ENCODE peak calls at places on chromosomes 16 and 17, in four cellular contexts. D, P, G and F are unnamed samples.

GRCh38 chr17:27760069-27760885 is 40.1 kb downstream of the NOS2 start:
- DNase-seq in D (peak), P (no peak), G (peak), F (peak)

GRCh38 chr16:67397451-67397801 is 4.1 kb upstream of the TPPP3 start:
- DNase-seq in D (no peak), P (no peak), G (no peak), F (no peak)

GRCh38 chr16:19119564-19119963 is 5.8 kb downstream of the ITPRIPL2 start:
- DNase-seq in D (no peak), P (peak), G (peak), F (no peak)

GRCh38 chr16:68590201-68590994 is 51.3 kb downstream of the ZFP90 start:
- DNase-seq in D (peak), P (no peak), G (peak), F (peak)

GRCh38 chr16:71789136-71789535 is 19.5 kb downstream of the AP1G1 start:
- DNase-seq in D (no peak), P (no peak), G (no peak), F (no peak)

GRCh38 chr16:68311316-68311620 is 449 bp downstream of the PRMT7 start:
- DNase-seq in D (no peak), P (no peak), G (peak), F (no peak)

GRCh38 chr16:79185681-79186080 is 414.9 kb downstream of the MAF start:
- DNase-seq in D (no peak), P (no peak), G (no peak), F (no peak)

GRCh38 chr17:46115687-46116086 is 77.5 kb downstream of the KANSL1 start:
- DNase-seq in D (no peak), P (no peak), G (no peak), F (no peak)

GRCh38 chr17:74190154-74190553 is 13.3 kb upstream of the RPL38 start:
- DNase-seq in D (peak), P (no peak), G (peak), F (no peak)

GRCh38 chr17:77147357-77147801 is 6.6 kb downstream of the SEC14L1 start:
- DNase-seq in D (peak), P (no peak), G (no peak), F (no peak)

GRCh38 chr16:55488306-55488705 is 9.3 kb downstream of the MMP2 start:
- DNase-seq in D (no peak), P (no peak), G (no peak), F (no peak)

GRCh38 chr16:11196286-11196828 is 59.6 kb downstream of the SOCS1 start:
- DNase-seq in D (no peak), P (no peak), G (no peak), F (no peak)

GRCh38 chr16:28821874-28822519 is 802 bp upstream of the ATXN2L start:
- DNase-seq in D (no peak), P (no peak), G (peak), F (no peak)

GRCh38 chr16:54715011-54715410 is 215.7 kb upstream of the IRX5 start:
- DNase-seq in D (no peak), P (no peak), G (no peak), F (no peak)

GRCh38 chr17:60224064-60224463 is 74.3 kb downstream of the CA4 start:
- DNase-seq in D (no peak), P (no peak), G (no peak), F (no peak)

DNA sequence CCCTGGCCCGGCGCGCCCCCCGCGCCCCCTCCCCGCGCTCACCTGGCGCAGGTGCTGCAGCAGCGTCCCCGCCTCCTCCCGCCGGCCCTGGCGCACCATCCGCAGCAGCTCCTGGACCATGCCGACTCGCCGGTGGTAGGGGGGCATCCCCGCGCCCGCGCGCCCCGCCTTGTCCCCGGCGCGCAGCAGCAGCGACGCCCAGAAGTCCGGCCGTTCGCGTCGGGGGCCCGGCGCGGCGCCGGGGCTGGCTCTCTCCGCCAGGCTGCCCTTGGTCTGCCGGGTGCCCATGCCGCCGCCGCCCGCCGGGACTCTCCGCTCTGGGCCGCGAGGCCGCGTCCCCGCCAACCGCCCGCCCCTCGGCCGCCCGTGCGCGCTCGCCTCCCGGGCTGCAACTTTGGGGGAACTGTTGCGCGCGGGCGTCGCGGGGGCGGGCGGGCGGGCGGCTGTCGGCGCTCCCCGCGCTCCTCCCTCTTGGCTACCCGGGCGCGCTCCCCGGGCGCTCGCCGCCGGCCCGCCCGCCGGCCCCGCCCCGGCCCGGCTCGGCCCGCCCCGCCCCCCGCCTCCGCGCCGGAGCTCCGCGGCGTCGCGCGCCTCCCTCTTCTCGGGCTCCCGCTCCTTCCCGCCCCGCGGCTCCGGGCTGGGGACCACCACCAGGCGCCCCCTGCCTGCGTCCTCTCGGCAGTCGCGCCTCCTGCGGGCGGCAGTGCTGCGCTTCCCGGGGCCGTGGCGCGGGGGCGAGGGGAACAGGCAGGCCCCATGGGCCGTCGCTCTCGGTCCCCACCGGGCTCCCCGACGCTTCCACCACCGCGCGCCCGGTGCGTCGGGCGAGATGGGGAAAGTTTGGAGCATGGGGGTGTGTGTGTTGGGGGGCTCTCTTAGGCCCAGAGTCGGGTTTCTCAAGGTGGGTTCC is at the start of gene LRRC75A:
- DNase-seq in D (peak), P (no peak), G (peak), F (peak)
- TF ChIP-seq CTCF in D (peak), P (peak), G (no peak), F (peak)

GRCh38 chr16:51707666-51708065 is 556.6 kb upstream of the SALL1 start:
- DNase-seq in D (no peak), P (no peak), G (no peak), F (no peak)

GRCh38 chr16:51708861-51709260 is 557.8 kb upstream of the SALL1 start:
- DNase-seq in D (no peak), P (no peak), G (no peak), F (no peak)

GRCh38 chr16:51710186-51710585 is 559.1 kb upstream of the SALL1 start:
- DNase-seq in D (no peak), P (no peak), G (no peak), F (no peak)

GRCh38 chr16:51713502-51713901 is 562.4 kb upstream of the SALL1 start:
- DNase-seq in D (no peak), P (no peak), G (no peak), F (no peak)

DNA sequence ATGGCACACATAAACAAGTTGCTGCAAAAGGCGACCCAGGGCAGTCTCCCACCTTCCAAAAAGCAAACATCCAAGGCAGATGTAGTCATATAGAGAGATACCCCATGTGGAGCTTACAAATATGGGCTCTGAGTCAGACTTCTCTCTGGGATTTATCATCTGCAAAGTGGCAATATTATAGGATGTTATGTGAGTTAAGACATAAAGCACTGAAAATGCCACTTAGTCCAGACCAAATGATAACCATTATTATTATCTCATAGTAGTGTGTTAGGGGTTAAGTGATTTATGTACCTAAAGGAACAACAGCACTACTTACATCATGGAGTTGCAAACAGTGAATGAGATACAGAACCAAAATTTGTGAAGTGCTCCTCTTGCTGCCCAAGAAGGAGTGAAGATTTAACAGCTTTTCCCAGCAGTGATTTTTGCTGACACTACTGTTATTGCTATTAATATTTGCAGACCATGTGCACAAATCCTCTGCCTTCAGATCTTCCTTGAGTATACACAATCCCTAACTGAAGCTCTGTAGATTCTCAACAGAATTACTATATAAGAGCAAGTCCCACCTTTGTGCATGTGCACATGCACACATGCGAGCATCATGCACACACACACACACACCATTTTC is 560.0 kb upstream of the SALL1 start:
- DNase-seq in D (no peak), P (no peak), G (no peak), F (no peak)
- TF ChIP-seq CTCF in D (no peak), P (no peak), G (no peak), F (no peak)

GRCh38 chr17:31092475-31093064 is 2.2 kb upstream of the NF1 start:
- DNase-seq in D (no peak), P (no peak), G (no peak), F (no peak)
- TF ChIP-seq CTCF in D (no peak), P (no peak), G (no peak), F (no peak)

DNA sequence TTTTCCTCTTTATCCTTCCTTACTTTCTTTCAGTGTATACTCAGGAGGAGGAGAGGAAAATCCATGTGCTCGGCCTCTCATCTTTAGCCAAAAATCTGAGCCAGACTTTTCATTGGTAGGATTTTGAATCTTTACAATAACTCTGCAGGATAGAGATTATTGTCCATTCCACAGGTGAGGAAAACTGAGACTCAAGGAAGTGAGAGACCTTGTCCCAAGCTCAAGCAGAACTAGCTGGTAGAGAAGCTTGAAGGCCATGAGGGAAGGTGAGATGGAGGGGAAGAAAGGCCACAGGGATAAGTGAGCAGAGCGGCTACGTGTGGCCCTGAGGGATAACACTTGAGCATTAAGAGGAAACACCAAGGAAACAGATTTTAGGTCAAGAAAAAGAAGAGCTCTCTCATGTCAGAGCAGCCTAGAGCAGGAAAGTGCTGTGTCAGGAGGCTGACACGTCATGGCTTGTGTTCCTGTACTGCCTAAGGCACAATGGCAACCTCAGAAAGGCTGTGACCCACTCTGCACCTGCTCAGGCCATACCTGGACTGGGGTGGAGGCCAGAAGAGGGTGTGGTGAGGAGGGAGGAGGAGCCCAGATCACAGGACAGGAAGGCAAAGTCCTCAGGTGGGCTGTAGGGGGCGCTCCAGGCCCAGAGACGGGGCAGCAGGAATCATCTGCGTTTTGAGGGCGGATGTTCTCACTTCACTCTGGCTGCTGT is 11.9 kb downstream of the MT4 start:
- DNase-seq in D (peak), P (no peak), G (peak), F (peak)
- TF ChIP-seq CTCF in D (peak), P (peak), G (peak), F (peak)

GRCh38 chr17:8572767-8573166 is 57.8 kb downstream of the MYH10 start:
- DNase-seq in D (no peak), P (no peak), G (peak), F (no peak)
- TF ChIP-seq CTCF in D (peak), P (no peak), G (no peak), F (no peak)

DNA sequence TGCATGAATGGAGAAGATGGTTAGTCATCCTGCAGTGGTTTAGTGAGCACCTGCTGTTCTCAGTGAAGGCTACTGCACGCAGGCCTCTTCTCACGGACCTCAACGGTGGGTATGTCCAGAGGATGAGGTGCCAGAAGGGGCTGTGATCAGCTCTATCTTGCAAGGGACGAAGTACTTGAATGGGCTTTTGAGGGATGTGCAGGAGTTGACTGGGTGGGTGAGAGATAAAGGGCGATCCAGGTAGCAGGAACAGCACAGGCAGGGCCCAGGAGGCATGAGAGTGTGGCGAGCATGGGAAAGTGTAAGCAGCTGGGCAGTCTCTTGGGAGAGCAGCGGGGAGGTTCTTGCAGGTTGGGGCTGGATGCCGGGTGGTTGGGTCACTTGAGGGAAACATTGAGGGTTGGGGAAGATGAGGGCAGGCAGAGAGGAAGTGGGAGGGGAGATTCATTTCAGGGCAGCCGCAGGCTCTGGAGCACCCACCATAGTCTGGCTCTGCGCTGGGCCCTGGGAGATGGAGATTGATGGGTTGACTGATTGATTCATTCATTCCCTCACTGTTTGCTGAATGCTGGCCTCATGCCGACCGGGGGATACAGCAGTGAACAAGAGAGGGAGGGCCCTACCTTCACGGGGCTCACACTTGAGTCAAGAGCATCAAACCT is 115.1 kb upstream of the CIBAR2 start:
- DNase-seq in D (peak), P (no peak), G (peak), F (no peak)
- TF ChIP-seq CTCF in D (no peak), P (no peak), G (no peak), F (no peak)

GRCh38 chr17:50184057-50184456 is 17.4 kb downstream of the COL1A1 start:
- DNase-seq in D (no peak), P (no peak), G (peak), F (no peak)
- TF ChIP-seq CTCF in D (no peak), P (peak), G (no peak), F (no peak)

DNA sequence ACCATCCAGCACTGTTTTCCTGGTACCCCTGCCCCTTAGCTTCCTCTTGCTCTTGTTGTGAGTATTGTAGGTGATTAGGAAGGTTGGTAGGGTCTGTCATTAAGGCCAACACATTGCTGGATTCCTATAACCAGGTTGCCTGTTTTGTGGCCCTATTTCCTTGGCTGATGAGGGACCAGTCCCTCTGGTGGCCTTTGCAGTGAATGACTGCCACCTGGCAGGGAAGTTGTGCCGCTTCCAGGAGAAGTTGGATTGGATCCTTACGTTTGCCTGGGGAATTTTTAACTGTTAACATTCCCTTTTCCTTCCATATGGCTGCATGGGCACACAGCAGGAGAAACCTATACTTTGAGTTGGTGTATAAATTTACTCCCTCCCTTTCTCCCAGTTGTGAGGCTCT is 32.4 kb downstream of the LCMT1 start:
- DNase-seq in D (no peak), P (no peak), G (no peak), F (no peak)
- TF ChIP-seq CTCF in D (no peak), P (no peak), G (peak), F (peak)